ENCODE peak calls at places on chromosomes 3 and 15, in six cellular contexts. Q is lung, T is retinal pigment epithelial cell, Z is Peyer's patch, A is esophagus squamous epithelium, Y is cardiac muscle cell. U is an unnamed sample.

GRCh38 chr3:124780356-124780755 is 50.1 kb downstream of the UMPS start:
- DNase-seq in Z (no peak), T (no peak), A (no peak), Y (peak; percentile 96), Q (no peak), U (no peak)

GRCh38 chr15:73051402-73051810 is 857 bp upstream of the NEO1 start:
- DNase-seq in T (no peak), Z (peak; percentile 41), Y (no peak), A (no peak), Q (peak; percentile 43), U (no peak)

GRCh38 chr3:96863129-96863740 is 48.8 kb downstream of the EPHA6 start:
- DNase-seq in T (peak; percentile 27), Z (no peak), Y (peak; percentile 29), A (no peak), Q (no peak), U (no peak)

GRCh38 chr3:123078101-123078500 is 11.3 kb downstream of the PDIA5 start:
- DNase-seq in T (no peak), Y (no peak), Q (no peak), A (no peak), Z (no peak), U (no peak)

GRCh38 chr3:64031540-64032533 is 8.5 kb upstream of the PSMD6 start:
- DNase-seq in A (no peak), Q (no peak), Z (no peak), T (no peak), Y (no peak), U (no peak)

GRCh38 chr3:48415251-48415953 is 14.5 kb downstream of the PLXNB1 start:
- DNase-seq in Q (no peak), A (no peak), Z (no peak), T (no peak), Y (no peak), U (no peak)

GRCh38 chr3:4586381-4586780 is 93.2 kb downstream of the ITPR1 start:
- DNase-seq in Q (no peak), Z (no peak), A (no peak), T (no peak), Y (no peak), U (no peak)

GRCh38 chr3:61774279-61774890 is 213.0 kb downstream of the PTPRG start:
- DNase-seq in Z (no peak), A (no peak), Y (no peak), Q (no peak), T (no peak), U (no peak)

GRCh38 chr3:45337839-45338470 is 50.4 kb upstream of the LARS2 start:
- DNase-seq in Q (no peak), Z (no peak), A (no peak), T (no peak), Y (no peak), U (no peak)

GRCh38 chr3:45347329-45348000 is 40.9 kb upstream of the LARS2 start:
- DNase-seq in Q (no peak), T (no peak), Z (no peak), A (no peak), Y (peak; percentile 12), U (no peak)

GRCh38 chr3:45341876-45342275 is 46.5 kb upstream of the LARS2 start:
- DNase-seq in Q (no peak), Y (no peak), A (no peak), T (no peak), Z (no peak), U (no peak)

GRCh38 chr3:45345849-45346535 is 42.4 kb upstream of the LARS2 start:
- DNase-seq in T (no peak), Z (no peak), Y (no peak), A (no peak), Q (no peak), U (no peak)

GRCh38 chr3:45343947-45344346 is 44.4 kb upstream of the LARS2 start:
- DNase-seq in T (no peak), A (no peak), Q (no peak), Z (no peak), Y (peak; percentile 10), U (no peak)
- TF ChIP-seq CTCF in T (peak; percentile 6), A (no peak), Q (no peak), Z (no peak), Y (no peak), U (no peak)

GRCh38 chr15:60774829-60775228 is 295.9 kb upstream of the ICE2 start:
- DNase-seq in Z (no peak), A (no peak), Q (no peak), Y (no peak), T (no peak), U (no peak)
- TF ChIP-seq CTCF in Z (no peak), A (no peak), Q (no peak), Y (no peak), T (no peak), U (no peak)

GRCh38 chr3:33980252-33980651 is 181.8 kb downstream of the PDCD6IP start:
- DNase-seq in Y (peak; percentile 50), T (no peak), Z (no peak), Q (no peak), A (no peak), U (no peak)
- TF ChIP-seq CTCF in Y (peak; percentile 49), T (peak; percentile 78), Z (no peak), Q (no peak), A (no peak), U (no peak)

GRCh38 chr15:83833569-83833968 is 179.6 kb downstream of the ADAMTSL3 start:
- DNase-seq in Y (no peak), Z (no peak), T (no peak), A (no peak), Q (no peak), U (no peak)

GRCh38 chr15:83838763-83839162 is 184.8 kb downstream of the ADAMTSL3 start:
- DNase-seq in Y (no peak), Q (no peak), T (no peak), Z (no peak), A (no peak), U (no peak)

GRCh38 chr15:83835384-83836010 is 181.6 kb downstream of the ADAMTSL3 start:
- DNase-seq in Y (no peak), A (no peak), Q (no peak), T (no peak), Z (no peak), U (no peak)

GRCh38 chr15:83842281-83842680 is 188.4 kb downstream of the ADAMTSL3 start:
- DNase-seq in T (no peak), Z (no peak), Q (no peak), A (no peak), Y (no peak), U (no peak)

DNA sequence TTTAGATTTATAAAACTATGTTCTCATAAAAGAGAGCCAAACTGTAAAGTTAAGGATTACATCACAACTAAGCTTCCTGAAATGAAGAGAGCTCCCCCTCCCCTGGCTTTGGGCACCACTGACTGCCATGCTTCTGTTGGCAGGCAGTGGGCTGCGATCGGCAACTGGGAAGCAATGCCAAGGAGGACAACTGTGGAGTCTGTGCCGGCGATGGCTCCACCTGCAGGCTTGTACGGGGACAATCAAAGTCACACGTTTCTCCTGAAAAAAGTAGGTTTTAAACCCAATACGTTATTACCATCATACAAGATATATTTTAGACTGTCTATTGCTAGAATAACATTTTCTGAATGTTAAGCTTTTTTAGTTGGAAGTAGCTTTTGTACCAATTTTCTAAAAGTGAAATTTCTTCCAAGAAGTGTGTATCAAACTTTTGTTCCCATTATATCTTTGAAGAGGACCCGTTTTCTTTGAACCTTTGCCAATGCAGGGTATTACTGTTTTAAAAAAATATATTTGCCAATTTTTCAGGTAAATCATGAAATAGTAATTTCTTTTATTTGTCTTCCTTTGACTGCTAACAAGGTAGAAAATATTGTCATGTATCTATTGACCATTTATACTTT is 184.1 kb downstream of the ADAMTSL3 start:
- DNase-seq in Y (peak; percentile 46), A (no peak), T (no peak), Z (no peak), Q (no peak), U (no peak)
- TF ChIP-seq CTCF in Y (peak; percentile 47), A (peak; percentile 21), T (peak; percentile 79), Z (no peak), Q (no peak), U (no peak)